ENCODE peak calls at places on chromosomes 3 and 15, in five cellular contexts. Z is HEK293T, V is ureter, A is activated T-helper 1 cell treated with Interleukin-2 at 50 U/mL for 16 hours, P is aorta. D is an unnamed sample.

GRCh38 chr15:41115088-41115651 is 910 bp downstream of the INO80 start:
- DNase-seq in V (no peak), Z (peak; percentile 18), A (no peak), P (no peak), D (no peak)

GRCh38 chr3:44363591-44363990 is 25.0 kb downstream of the TCAIM start:
- DNase-seq in A (no peak), P (no peak), Z (no peak), V (no peak), D (no peak)

GRCh38 chr3:15339001-15339400 is 6.6 kb upstream of the SH3BP5 start:
- DNase-seq in Z (no peak), A (no peak), V (no peak), P (no peak), D (no peak)

GRCh38 chr3:141804778-141805639 is 41.8 kb downstream of the GRK7 start:
- DNase-seq in P (no peak), A (no peak), V (no peak), Z (no peak), D (no peak)

GRCh38 chr3:136883967-136884720 is 22.1 kb downstream of the NCK1 start:
- DNase-seq in Z (no peak), A (no peak), V (no peak), P (no peak), D (no peak)

GRCh38 chr15:58933311-58934113 is at the start of gene SLTM:
- DNase-seq in A (peak; percentile 93), V (peak; percentile 92), P (peak; percentile 96), Z (peak; percentile 87), D (peak; percentile 95)

GRCh38 chr3:102235679-102236078 is 199.1 kb upstream of the ZPLD1 start:
- DNase-seq in P (no peak), V (no peak), A (no peak), Z (no peak), D (no peak)

GRCh38 chr15:97815841-97816240 is 144.7 kb upstream of the ARRDC4 start:
- DNase-seq in Z (no peak), A (no peak), V (no peak), P (no peak), D (no peak)

GRCh38 chr3:7144696-7145308 is 283.9 kb downstream of the GRM7 start:
- DNase-seq in Z (peak; percentile 26), P (no peak), V (no peak), A (no peak), D (no peak)

GRCh38 chr3:49158108-49158709 is 7.9 kb downstream of the CCDC71 start:
- DNase-seq in P (no peak), A (peak; percentile 38), Z (no peak), V (no peak), D (peak; percentile 62)

GRCh38 chr3:161081675-161082462 is 23.3 kb downstream of the B3GALNT1 start:
- DNase-seq in V (no peak), A (no peak), Z (no peak), P (no peak), D (no peak)

D was measured in stomach.